ENCODE peak calls at places on chromosomes 16 and 17, in seven cellular contexts. T is Peyer's patch, O is epithelial cell of esophagus, J is activated T-cell treated with anti-CD3 and anti-CD28 coated beads for 1 hour, G is LHCN-M2, W is left ventricle myocardium inferior, Y is germinal center. F is an unnamed sample.

GRCh38 chr17:10046259-10046658 is 141.2 kb upstream of the RCVRN start:
- DNase-seq in O (no peak), J (no peak), Y (no peak), W (no peak), G (no peak), T (no peak), F (no peak)

GRCh38 chr16:89395150-89396142 is 94.9 kb downstream of the ANKRD11 start:
- DNase-seq in Y (no peak), T (peak; percentile 86), W (peak; percentile 87), G (peak; percentile 93), O (peak; percentile 98), J (no peak), F (peak; percentile 70)

GRCh38 chr17:72719582-72720493 is 372.6 kb downstream of the SLC39A11 start:
- DNase-seq in J (peak; percentile 12), T (no peak), W (no peak), O (peak; percentile 25), G (no peak), Y (no peak), F (no peak)

GRCh38 chr17:43021739-43022512 is at the start of gene VAT1:
- DNase-seq in T (peak; percentile 90), O (peak; percentile 85), G (peak; percentile 73), J (peak; percentile 61), W (peak; percentile 86), Y (peak; percentile 79), F (peak; percentile 78)

GRCh38 chr16:4360538-4361021 is 9.5 kb upstream of the PAM16 start:
- DNase-seq in Y (no peak), T (no peak), G (no peak), O (no peak), J (no peak), W (no peak), F (peak; percentile 69)

GRCh38 chr16:1960665-1961630 is 1.6 kb downstream of the NDUFB10 start:
- DNase-seq in J (no peak), G (peak; percentile 62), T (no peak), Y (no peak), O (peak; percentile 69), W (no peak), F (peak; percentile 68)

GRCh38 chr16:27532088-27532810 is 17.5 kb downstream of the GTF3C1 start:
- DNase-seq in W (no peak), J (no peak), T (no peak), O (no peak), Y (no peak), G (no peak), F (no peak)

GRCh38 chr17:78581304-78581703 is 4.1 kb upstream of the DNAH17 start:
- DNase-seq in G (no peak), W (no peak), O (no peak), T (no peak), Y (no peak), J (no peak), F (no peak)

GRCh38 chr16:17780181-17780580 is 309.4 kb upstream of the XYLT1 start:
- DNase-seq in O (no peak), T (no peak), G (no peak), J (no peak), Y (no peak), W (no peak), F (no peak)

GRCh38 chr16:86709902-86710601 is 131.7 kb downstream of the FOXL1 start:
- DNase-seq in Y (no peak), O (no peak), G (no peak), T (no peak), J (no peak), W (no peak), F (no peak)

GRCh38 chr17:44351961-44352921 is 7.1 kb downstream of the GRN start:
- DNase-seq in W (no peak), J (no peak), O (no peak), Y (no peak), G (no peak), T (no peak), F (no peak)

GRCh38 chr17:78120971-78121800 is 7.4 kb downstream of the TMC6 start:
- DNase-seq in J (peak; percentile 37), O (no peak), W (no peak), Y (no peak), T (no peak), G (no peak), F (no peak)

GRCh38 chr16:57371494-57372371 is 557 bp upstream of the CX3CL1 start:
- DNase-seq in W (no peak), J (no peak), G (no peak), T (no peak), Y (no peak), O (no peak), F (no peak)

GRCh38 chr17:71460943-71461342 is 659.9 kb upstream of the SOX9 start:
- DNase-seq in O (peak; percentile 49), G (peak; percentile 46), Y (no peak), W (no peak), J (no peak), T (no peak), F (no peak)

GRCh38 chr17:46777943-46778915 is 40.3 kb downstream of the WNT3 start:
- DNase-seq in Y (no peak), G (no peak), T (no peak), J (no peak), W (no peak), O (no peak), F (no peak)

GRCh38 chr16:55333690-55334089 is 9.7 kb downstream of the IRX6 start:
- DNase-seq in G (no peak), Y (peak; percentile 44), W (no peak), O (no peak), J (no peak), T (no peak), F (no peak)

GRCh38 chr17:3048727-3049471 is 14.5 kb downstream of the OR1D5 start:
- DNase-seq in G (peak; percentile 93), Y (peak; percentile 93), W (peak; percentile 97), J (peak; percentile 81), O (peak; percentile 99), T (peak; percentile 97), F (peak; percentile 95)

GRCh38 chr16:84916850-84917249 is 94.5 kb downstream of the ZDHHC7 start:
- DNase-seq in W (no peak), G (no peak), O (no peak), J (no peak), T (no peak), Y (no peak), F (no peak)

GRCh38 chr16:55532227-55532626 is 23.4 kb downstream of the LPCAT2 start:
- DNase-seq in G (no peak), O (no peak), Y (no peak), T (no peak), J (no peak), W (no peak), F (no peak)

GRCh38 chr17:76524598-76525512 is 12.7 kb downstream of the CYGB start:
- DNase-seq in J (no peak), W (peak; percentile 81), O (peak; percentile 64), Y (no peak), G (no peak), T (no peak), F (no peak)